ENCODE peak calls at places on chromosome 5, in nine cellular contexts. Y is mesothelial cell of epicardium, J is tibial nerve, M is heart left ventricle, B is cardiac fibroblast, P is astrocyte of the cerebellum, I is PC-3, Z is heart right ventricle, D is PC-9. F is an unnamed sample.

GRCh38 chr5:45695680-45696093 is 493 bp downstream of the HCN1 start:
- DNase-seq in Y (no peak), J (no peak), M (no peak), B (no peak), P (no peak), I (no peak), Z (no peak), D (no peak), F (no peak)

GRCh38 chr5:98309785-98310566 is 463.5 kb upstream of the RGMB start:
- DNase-seq in Y (no peak), J (no peak), M (no peak), B (peak; percentile 100), P (peak; percentile 72), I (peak; percentile 99), Z (peak; percentile 12), D (peak; percentile 67), F (no peak)

GRCh38 chr5:80632700-80633099 is 21.8 kb upstream of the MSH3 start:
- DNase-seq in Y (no peak), J (no peak), M (no peak), B (no peak), P (no peak), I (no peak), Z (no peak), D (no peak), F (no peak)

GRCh38 chr5:127695336-127695735 is 7.9 kb upstream of the CCDC192 start:
- DNase-seq in Y (no peak), J (no peak), M (no peak), B (no peak), P (no peak), I (no peak), Z (no peak), D (no peak), F (no peak)

GRCh38 chr5:56737002-56737621 is 78.2 kb upstream of the MAP3K1 start:
- DNase-seq in Y (no peak), J (no peak), M (no peak), B (peak; percentile 28), P (no peak), I (peak; percentile 15), Z (peak; percentile 23), D (no peak), F (peak; percentile 59)

GRCh38 chr5:94159144-94159543 is 417.7 kb upstream of the POU5F2 start:
- DNase-seq in Y (no peak), J (no peak), M (no peak), B (peak; percentile 19), P (no peak), I (no peak), Z (no peak), D (no peak), F (no peak)

GRCh38 chr5:113678924-113679575 is 165.6 kb downstream of the YTHDC2 start:
- DNase-seq in Y (peak; percentile 54), J (no peak), M (no peak), B (peak; percentile 64), P (peak; percentile 11), I (peak; percentile 70), Z (no peak), D (no peak), F (no peak)

GRCh38 chr5:76084496-76085285 is 1.5 kb downstream of the SV2C start:
- DNase-seq in Y (no peak), J (no peak), M (no peak), B (peak; percentile 2), P (no peak), I (no peak), Z (no peak), D (no peak), F (no peak)

GRCh38 chr5:92916036-92916435 is 665.0 kb downstream of the NR2F1-AS1 start:
- DNase-seq in Y (no peak), J (no peak), M (no peak), B (peak; percentile 79), P (peak; percentile 19), I (peak; percentile 56), Z (no peak), D (no peak), F (no peak)
- TF ChIP-seq CTCF in Y (no peak), J (peak; percentile 18), M (no peak), B (peak; percentile 39), P (peak; percentile 12), I (peak; percentile 63), Z (no peak), D (no peak), F (no peak)

GRCh38 chr5:146208916-146209522 is 5.6 kb downstream of the RBM27 start:
- DNase-seq in Y (no peak), J (no peak), M (no peak), B (no peak), P (no peak), I (peak; percentile 78), Z (no peak), D (no peak), F (no peak)
- TF ChIP-seq CTCF in Y (no peak), J (no peak), M (no peak), B (peak; percentile 27), P (no peak), I (peak; percentile 44), Z (no peak), D (peak; percentile 33), F (peak; percentile 10)

GRCh38 chr5:8729437-8729836 is 816.4 kb downstream of the SEMA5A start:
- DNase-seq in Y (no peak), J (no peak), M (no peak), B (peak; percentile 63), P (no peak), I (peak; percentile 84), Z (no peak), D (no peak), F (no peak)
- TF ChIP-seq CTCF in Y (no peak), J (no peak), M (no peak), B (no peak), P (no peak), I (no peak), Z (no peak), D (no peak), F (no peak)

GRCh38 chr5:26700759-26701384 is 337.5 kb downstream of the CDH9 start:
- DNase-seq in Y (no peak), J (no peak), M (no peak), B (peak; percentile 10), P (peak; percentile 37), I (peak; percentile 75), Z (no peak), D (no peak), F (no peak)
- TF ChIP-seq CTCF in Y (peak; percentile 27), J (no peak), M (no peak), B (peak; percentile 6), P (peak; percentile 69), I (peak; percentile 89), Z (no peak), D (peak; percentile 78), F (no peak)

DNA sequence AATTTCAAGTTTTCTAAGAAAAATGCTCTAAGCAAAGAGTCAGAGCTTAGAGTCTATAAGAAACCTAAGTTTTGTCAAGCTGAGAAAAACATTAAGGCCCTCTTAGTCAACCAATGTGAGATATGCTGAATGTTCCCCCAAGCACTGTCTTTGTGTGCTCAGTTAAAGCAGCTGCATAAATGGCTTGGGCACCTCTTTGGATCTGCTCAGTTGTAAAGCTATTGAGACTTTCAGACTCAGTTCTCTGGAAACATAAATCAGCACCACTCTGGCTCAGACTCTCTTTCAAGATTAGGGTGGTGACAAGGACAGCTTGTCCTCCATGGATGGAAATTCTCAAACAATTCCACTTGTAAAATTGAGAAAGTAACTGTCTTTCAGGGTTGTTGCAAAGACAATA is 807.9 kb downstream of the PRELID2 start:
- DNase-seq in Y (no peak), J (no peak), M (no peak), B (no peak), P (no peak), I (no peak), Z (no peak), D (no peak), F (no peak)
- TF ChIP-seq CTCF in Y (no peak), J (no peak), M (no peak), B (no peak), P (no peak), I (no peak), Z (no peak), D (no peak), F (no peak)

GRCh38 chr5:138082033-138082432 is 1.8 kb upstream of the WNT8A start:
- DNase-seq in Y (no peak), J (no peak), M (no peak), B (no peak), P (no peak), I (no peak), Z (no peak), D (no peak), F (no peak)

GRCh38 chr5:138078006-138078643 is 5.7 kb upstream of the WNT8A start:
- DNase-seq in Y (no peak), J (no peak), M (no peak), B (no peak), P (no peak), I (no peak), Z (no peak), D (no peak), F (no peak)

GRCh38 chr5:138077064-138077696 is 6.7 kb upstream of the WNT8A start:
- DNase-seq in Y (peak; percentile 73), J (peak; percentile 48), M (no peak), B (peak; percentile 79), P (peak; percentile 49), I (peak; percentile 72), Z (peak; percentile 49), D (no peak), F (no peak)
- TF ChIP-seq CTCF in Y (peak; percentile 79), J (peak; percentile 76), M (peak; percentile 85), B (peak; percentile 80), P (peak; percentile 83), I (peak; percentile 82), Z (peak; percentile 84), D (peak; percentile 92), F (peak; percentile 93)

F was measured in CD14-positive monocyte.